ENCODE peak calls at places on chromosomes 1 and 21, in eight cellular contexts. Z is heart left ventricle, O is AG04450, D is thoracic aorta, S is suprapubic skin, E is HL-60, M is cardiac muscle cell, Y is IMR-90. T is an unnamed sample. For H3K27me3, the result is how much of the 10 kb centered on the place peaks cover.

GRCh38 chr1:246647113-246647512 is 77.1 kb upstream of the SCCPDH start:
- DNase-seq in Z (peak), O (peak), D (no peak), S (no peak), E (no peak), M (peak), Y (peak), T (no peak)

GRCh38 chr1:83547903-83548302 is 451.0 kb downstream of the TTLL7 start:
- DNase-seq in Z (no peak), O (no peak), D (no peak), S (no peak), E (no peak), M (peak), Y (peak), T (no peak)

GRCh38 chr1:25476186-25477097 is 45.7 kb downstream of the MACO1 start:
- DNase-seq in Z (no peak), O (no peak), D (no peak), S (no peak), E (no peak), M (no peak), Y (no peak), T (no peak)

GRCh38 chr1:9687876-9688582 is 36.5 kb downstream of the PIK3CD start:
- DNase-seq in Z (no peak), O (no peak), D (no peak), S (no peak), E (no peak), M (peak), Y (peak), T (no peak)

GRCh38 chr1:173038875-173039554 is 11.7 kb downstream of the TNFSF18 start:
- DNase-seq in Z (no peak), O (no peak), D (no peak), S (no peak), E (no peak), M (no peak), Y (no peak), T (no peak)

GRCh38 chr1:156608036-156608674 is 6.9 kb upstream of the GPATCH4 start:
- DNase-seq in Z (no peak), O (peak), D (no peak), S (no peak), E (peak), M (peak), Y (peak), T (no peak)

GRCh38 chr1:160618763-160619274 is 28.0 kb downstream of the SLAMF1 start:
- DNase-seq in Z (no peak), O (no peak), D (no peak), S (no peak), E (no peak), M (no peak), Y (no peak), T (no peak)

GRCh38 chr1:232732344-232732910 is 72.8 kb upstream of the MAP10 start:
- DNase-seq in Z (no peak), O (no peak), D (no peak), S (no peak), E (no peak), M (no peak), Y (no peak), T (no peak)

GRCh38 chr1:167152192-167152876 is 58.5 kb downstream of the STYXL2 start:
- DNase-seq in Z (no peak), O (no peak), D (no peak), S (no peak), E (peak), M (no peak), Y (no peak), T (no peak)

GRCh38 chr1:54280652-54281051 is 80.7 kb downstream of the MRPL37 start:
- DNase-seq in Z (no peak), O (no peak), D (no peak), S (no peak), E (no peak), M (no peak), Y (peak), T (no peak)

GRCh38 chr21:20257052-20257451 is 741.2 kb upstream of the NCAM2 start:
- DNase-seq in Z (no peak), O (no peak), D (no peak), S (no peak), E (no peak), M (no peak), Y (no peak), T (no peak)

GRCh38 chr1:199463521-199464127 is 563.9 kb upstream of the NR5A2 start:
- DNase-seq in Z (no peak), O (peak), D (no peak), S (no peak), E (peak), M (peak), Y (peak), T (peak)

GRCh38 chr1:94840811-94841210 is 20.7 kb downstream of the SLC44A3 start:
- DNase-seq in Z (no peak), O (no peak), D (no peak), S (no peak), E (no peak), M (no peak), Y (no peak), T (no peak)

GRCh38 chr1:183270541-183271141 is 84.6 kb downstream of the LAMC2 start:
- DNase-seq in Z (no peak), O (peak), D (no peak), S (no peak), E (no peak), M (peak), Y (peak), T (no peak)

GRCh38 chr1:51469518-51469917 is 49.5 kb downstream of the EPS15 start:
- DNase-seq in Z (no peak), O (no peak), D (no peak), S (no peak), E (no peak), M (no peak), Y (no peak), T (no peak)

GRCh38 chr1:1835546-1835945 is 55.3 kb downstream of the GNB1 start:
- DNase-seq in Z (no peak), O (no peak), D (no peak), S (no peak), E (no peak), M (no peak), Y (no peak), T (no peak)

GRCh38 chr1:1833916-1834325 is 55.7 kb upstream of the NADK start:
- DNase-seq in Z (no peak), O (no peak), D (no peak), S (no peak), E (no peak), M (no peak), Y (peak), T (peak)

GRCh38 chr1:1833456-1833855 is 55.2 kb upstream of the NADK start:
- DNase-seq in Z (no peak), O (no peak), D (no peak), S (no peak), E (no peak), M (no peak), Y (no peak), T (no peak)

GRCh38 chr1:1832820-1833219 is 54.5 kb upstream of the NADK start:
- DNase-seq in Z (no peak), O (no peak), D (no peak), S (no peak), E (no peak), M (no peak), Y (peak), T (no peak)

DNA sequence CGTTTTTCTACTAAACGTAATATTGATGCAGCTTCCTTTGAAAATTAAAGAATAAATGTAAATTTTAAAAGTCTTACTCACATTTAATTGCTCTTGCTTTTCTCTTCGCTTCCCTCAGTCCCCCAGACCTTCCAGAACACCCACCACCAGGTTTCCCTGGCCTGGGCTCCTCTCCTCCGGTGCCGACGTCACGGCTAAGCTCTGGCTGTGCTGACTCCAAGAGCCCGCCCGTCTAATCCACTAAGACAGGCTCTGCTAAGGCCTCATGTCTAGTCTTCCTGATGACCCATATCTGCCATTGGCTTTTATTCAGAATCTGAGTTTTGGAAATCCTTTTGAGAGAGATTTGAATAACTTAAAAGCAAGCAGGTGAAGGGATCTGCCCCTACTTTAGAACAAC is 53.9 kb upstream of the NADK start:
- DNase-seq in Z (no peak), O (no peak), D (no peak), S (no peak), E (no peak), M (no peak), Y (no peak), T (no peak)
- H3K4me3 ChIP-seq in Z (no peak), O (no peak), D (no peak), S (no peak), E (no peak), M (no peak), Y (no peak), T (no peak)

GRCh38 chr1:204356997-204357396 is 2.7 kb downstream of the PLEKHA6 start:
- DNase-seq in Z (no peak), O (no peak), D (no peak), S (no peak), E (no peak), M (no peak), Y (peak), T (no peak)
- TF ChIP-seq CTCF in Z (no peak), O (no peak), D (no peak), S (no peak), E (no peak), M (no peak), Y (no peak), T (no peak)

GRCh38 chr1:10874351-10874750 is 77.9 kb upstream of the CASZ1 start:
- DNase-seq in Z (no peak), O (no peak), D (no peak), S (no peak), E (no peak), M (no peak), Y (no peak), T (no peak)
- H3K27me3 ChIP-seq in Z (under half), O (under half), D (under half), S (under half), E (under half), M (under half), Y (under half), T (under half)

GRCh38 chr1:71559880-71560279 is 479.0 kb upstream of the ZRANB2 start:
- DNase-seq in Z (no peak), O (no peak), D (no peak), S (no peak), E (no peak), M (no peak), Y (no peak), T (no peak)

GRCh38 chr1:71565267-71565666 is 484.4 kb upstream of the ZRANB2 start:
- DNase-seq in Z (no peak), O (peak), D (no peak), S (no peak), E (no peak), M (peak), Y (peak), T (no peak)

GRCh38 chr1:71562298-71562697 is 481.5 kb upstream of the ZRANB2 start:
- DNase-seq in Z (no peak), O (no peak), D (no peak), S (no peak), E (no peak), M (no peak), Y (no peak), T (no peak)

GRCh38 chr1:71561729-71562128 is 480.9 kb upstream of the ZRANB2 start:
- DNase-seq in Z (no peak), O (peak), D (no peak), S (no peak), E (no peak), M (peak), Y (peak), T (no peak)

GRCh38 chr1:71561206-71561605 is 480.4 kb upstream of the ZRANB2 start:
- DNase-seq in Z (no peak), O (no peak), D (no peak), S (no peak), E (no peak), M (peak), Y (peak), T (no peak)
- H3K4me3 ChIP-seq in Z (no peak), O (no peak), D (peak), S (no peak), E (no peak), M (no peak), Y (no peak), T (no peak)

DNA sequence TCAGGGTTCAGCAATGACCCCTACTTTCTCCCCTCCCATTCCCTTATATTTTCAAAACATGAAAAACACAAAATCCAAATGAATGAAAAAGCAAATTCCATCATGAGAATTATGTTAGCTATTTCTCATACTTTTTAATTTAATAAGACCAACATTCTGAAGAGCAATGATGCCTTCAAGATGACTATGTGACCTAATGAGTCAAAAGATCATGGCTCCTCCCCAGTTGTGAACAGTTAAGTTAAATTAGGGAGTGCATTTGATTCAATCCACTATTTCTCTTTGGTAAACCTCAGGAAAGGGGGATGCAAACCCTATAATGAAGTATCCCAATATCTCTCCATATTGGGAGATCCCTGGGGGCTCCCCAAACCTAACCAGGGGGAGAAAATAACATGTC is 36.5 kb downstream of the PUM1 start:
- DNase-seq in Z (no peak), O (no peak), D (no peak), S (no peak), E (no peak), M (no peak), Y (peak), T (no peak)
- TF ChIP-seq CTCF in Z (no peak), O (no peak), D (no peak), S (no peak), E (no peak), M (no peak), Y (no peak), T (no peak)

DNA sequence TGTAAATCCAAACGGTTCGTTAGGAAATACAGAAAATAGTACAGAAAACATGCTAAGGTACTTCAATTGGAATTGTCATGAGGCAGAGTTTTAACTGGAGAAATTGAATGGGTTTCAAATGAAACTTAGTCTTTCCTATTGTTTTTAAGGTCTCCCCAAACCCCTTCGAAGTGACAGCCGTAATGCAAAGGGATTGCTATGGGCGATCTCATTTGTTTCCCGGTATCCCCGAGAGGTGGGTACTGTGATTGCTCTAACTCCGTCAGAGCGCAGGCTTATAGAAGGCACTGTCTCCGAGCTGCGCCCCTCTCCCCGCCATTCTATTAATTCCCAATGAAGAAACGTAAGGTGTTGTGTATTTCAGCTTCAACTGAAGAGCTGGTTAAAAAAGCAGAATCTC is 22.0 kb upstream of the RNF187 start:
- DNase-seq in Z (no peak), O (no peak), D (no peak), S (no peak), E (no peak), M (no peak), Y (no peak), T (no peak)
- H3K27me3 ChIP-seq in Z (under half), O (under half), D (under half), S (half or more), E (half or more), M (half or more), Y (under half), T (half or more)

GRCh38 chr1:36144413-36144812 is 4.9 kb downstream of the TRAPPC3 start:
- DNase-seq in Z (no peak), O (no peak), D (no peak), S (no peak), E (no peak), M (no peak), Y (no peak), T (no peak)
- H3K4me3 ChIP-seq in Z (no peak), O (no peak), D (no peak), S (no peak), E (no peak), M (no peak), Y (no peak), T (no peak)

GRCh38 chr1:185695299-185695698 is 38.9 kb upstream of the HMCN1 start:
- DNase-seq in Z (no peak), O (no peak), D (no peak), S (no peak), E (no peak), M (no peak), Y (no peak), T (no peak)
- TF ChIP-seq CTCF in Z (no peak), O (no peak), D (no peak), S (no peak), E (no peak), M (no peak), Y (peak), T (no peak)